ENCODE peak calls at places on chromosome 4, in nine cellular contexts. W, G, L, X, P, A, M, B and U are unnamed samples.

GRCh38 chr4:77701111-77701510 is 95.5 kb downstream of the CXCL13 start:
- DNase-seq in W (no peak), G (no peak), L (no peak), X (no peak), P (no peak), A (no peak), M (no peak), B (no peak), U (no peak)

GRCh38 chr4:84887824-84888223 is 78.7 kb downstream of the WDFY3 start:
- DNase-seq in W (no peak), G (no peak), L (no peak), X (peak), P (no peak), A (no peak), M (no peak), B (no peak), U (no peak)

GRCh38 chr4:53905281-53905934 is 159.0 kb downstream of the CHIC2 start:
- DNase-seq in W (no peak), G (no peak), L (no peak), X (no peak), P (no peak), A (no peak), M (no peak), B (no peak), U (no peak)

GRCh38 chr4:170667814-170668213 is 578.1 kb upstream of the AADAT start:
- DNase-seq in W (no peak), G (no peak), L (no peak), X (no peak), P (no peak), A (no peak), M (no peak), B (no peak), U (no peak)

GRCh38 chr4:23904639-23905061 is 14.8 kb upstream of the PPARGC1A start:
- DNase-seq in W (no peak), G (no peak), L (peak), X (no peak), P (no peak), A (peak), M (no peak), B (no peak), U (no peak)

GRCh38 chr4:9773464-9773863 is 8.0 kb upstream of the DRD5 start:
- DNase-seq in W (no peak), G (no peak), L (no peak), X (no peak), P (no peak), A (no peak), M (no peak), B (no peak), U (no peak)

GRCh38 chr4:18518098-18518497 is 496.5 kb upstream of the LCORL start:
- DNase-seq in W (no peak), G (no peak), L (no peak), X (no peak), P (no peak), A (no peak), M (no peak), B (no peak), U (no peak)

GRCh38 chr4:132266374-132266773 is 882.7 kb upstream of the PCDH10 start:
- DNase-seq in W (no peak), G (no peak), L (no peak), X (no peak), P (no peak), A (no peak), M (no peak), B (no peak), U (no peak)

GRCh38 chr4:140893939-140894338 is 137.8 kb upstream of the TBC1D9 start:
- DNase-seq in W (no peak), G (no peak), L (no peak), X (no peak), P (no peak), A (no peak), M (no peak), B (no peak), U (no peak)

GRCh38 chr4:26302390-26302897 is 18.4 kb upstream of the RBPJ start:
- DNase-seq in W (peak), G (no peak), L (no peak), X (no peak), P (no peak), A (no peak), M (no peak), B (no peak), U (no peak)